ENCODE peak calls at places on chromosomes 3 and 15, in four cellular contexts. One of them, this sample, is unnamed.

GRCh38 chr3:127029521-127030327 is 46.8 kb downstream of the PLXNA1 start:
- DNase-seq in endodermal cell: no peak
- DNase-seq in neural progenitor cell: no peak
- DNase-seq in neuronal stem cell: no peak
- DNase-seq in this sample: peak; percentile 73

GRCh38 chr15:25830844-25831443 is 32.2 kb downstream of the ATP10A start:
- DNase-seq in endodermal cell: no peak
- DNase-seq in neural progenitor cell: no peak
- DNase-seq in neuronal stem cell: no peak
- DNase-seq in this sample: no peak

GRCh38 chr15:60580068-60580467 is 101.1 kb upstream of the ICE2 start:
- DNase-seq in endodermal cell: no peak
- DNase-seq in neural progenitor cell: no peak
- DNase-seq in neuronal stem cell: no peak
- DNase-seq in this sample: no peak

GRCh38 chr3:42699511-42699971 is 3.1 kb downstream of the HHATL start:
- DNase-seq in endodermal cell: no peak
- DNase-seq in neural progenitor cell: no peak
- DNase-seq in neuronal stem cell: no peak
- DNase-seq in this sample: no peak

GRCh38 chr3:111112913-111113312 is 41.3 kb downstream of the NECTIN3 start:
- DNase-seq in endodermal cell: peak; percentile 26
- DNase-seq in neural progenitor cell: peak; percentile 14
- DNase-seq in neuronal stem cell: no peak
- DNase-seq in this sample: no peak

GRCh38 chr15:71114887-71115566 is at the start of gene THSD4:
- DNase-seq in endodermal cell: peak; percentile 95
- DNase-seq in neural progenitor cell: peak; percentile 93
- DNase-seq in neuronal stem cell: peak; percentile 77
- DNase-seq in this sample: peak; percentile 92

GRCh38 chr3:119794971-119795612 is 13.2 kb downstream of the NR1I2 start:
- DNase-seq in endodermal cell: peak; percentile 89
- DNase-seq in neural progenitor cell: peak; percentile 87
- DNase-seq in neuronal stem cell: peak; percentile 64
- DNase-seq in this sample: no peak

GRCh38 chr3:69288161-69288895 is 97.6 kb downstream of the FRMD4B start:
- DNase-seq in endodermal cell: peak; percentile 89
- DNase-seq in neural progenitor cell: peak; percentile 88
- DNase-seq in neuronal stem cell: peak; percentile 78
- DNase-seq in this sample: no peak

GRCh38 chr3:22358334-22358733 is 607.3 kb upstream of the ZNF385D start:
- DNase-seq in endodermal cell: no peak
- DNase-seq in neural progenitor cell: no peak
- DNase-seq in neuronal stem cell: no peak
- DNase-seq in this sample: no peak

GRCh38 chr15:73751481-73751880 is 1.7 kb downstream of the INSYN1 start:
- DNase-seq in endodermal cell: no peak
- DNase-seq in neural progenitor cell: no peak
- DNase-seq in neuronal stem cell: no peak
- DNase-seq in this sample: no peak

GRCh38 chr15:79872358-79873017 is 24.3 kb downstream of the MTHFS start:
- DNase-seq in endodermal cell: peak; percentile 49
- DNase-seq in neural progenitor cell: no peak
- DNase-seq in neuronal stem cell: no peak
- DNase-seq in this sample: no peak

GRCh38 chr3:106349191-106349881 is 480.5 kb upstream of the CBLB start:
- DNase-seq in endodermal cell: no peak
- DNase-seq in neural progenitor cell: no peak
- DNase-seq in neuronal stem cell: no peak
- DNase-seq in this sample: no peak

GRCh38 chr3:116188231-116188785 is 257.0 kb downstream of the LSAMP start:
- DNase-seq in endodermal cell: no peak
- DNase-seq in neural progenitor cell: no peak
- DNase-seq in neuronal stem cell: no peak
- DNase-seq in this sample: no peak

GRCh38 chr15:60535743-60536142 is 56.8 kb upstream of the ICE2 start:
- DNase-seq in endodermal cell: no peak
- DNase-seq in neural progenitor cell: no peak
- DNase-seq in neuronal stem cell: no peak
- DNase-seq in this sample: no peak

GRCh38 chr3:56126632-56127031 is 341.6 kb downstream of the ERC2 start:
- DNase-seq in endodermal cell: no peak
- DNase-seq in neural progenitor cell: no peak
- DNase-seq in neuronal stem cell: no peak
- DNase-seq in this sample: no peak

GRCh38 chr3:142993958-142994442 is 7.4 kb upstream of the U2SURP start:
- DNase-seq in endodermal cell: peak; percentile 82
- DNase-seq in neural progenitor cell: peak; percentile 80
- DNase-seq in neuronal stem cell: peak; percentile 67
- DNase-seq in this sample: no peak

GRCh38 chr3:50324351-50325144 is 2.0 kb upstream of the HYAL2 start:
- DNase-seq in endodermal cell: peak; percentile 98
- DNase-seq in neural progenitor cell: peak; percentile 92
- DNase-seq in neuronal stem cell: no peak
- DNase-seq in this sample: no peak

GRCh38 chr15:59313703-59314332 is 58.9 kb downstream of the MYO1E start:
- DNase-seq in endodermal cell: peak; percentile 29
- DNase-seq in neural progenitor cell: no peak
- DNase-seq in neuronal stem cell: no peak
- DNase-seq in this sample: peak; percentile 94
- H3K9ac ChIP-seq in endodermal cell: no peak overlapping the region
- H3K9ac ChIP-seq in neural progenitor cell: no peak overlapping the region
- H3K9ac ChIP-seq in neuronal stem cell: no peak overlapping the region
- H3K9ac ChIP-seq in this sample: no peak overlapping the region

DNA sequence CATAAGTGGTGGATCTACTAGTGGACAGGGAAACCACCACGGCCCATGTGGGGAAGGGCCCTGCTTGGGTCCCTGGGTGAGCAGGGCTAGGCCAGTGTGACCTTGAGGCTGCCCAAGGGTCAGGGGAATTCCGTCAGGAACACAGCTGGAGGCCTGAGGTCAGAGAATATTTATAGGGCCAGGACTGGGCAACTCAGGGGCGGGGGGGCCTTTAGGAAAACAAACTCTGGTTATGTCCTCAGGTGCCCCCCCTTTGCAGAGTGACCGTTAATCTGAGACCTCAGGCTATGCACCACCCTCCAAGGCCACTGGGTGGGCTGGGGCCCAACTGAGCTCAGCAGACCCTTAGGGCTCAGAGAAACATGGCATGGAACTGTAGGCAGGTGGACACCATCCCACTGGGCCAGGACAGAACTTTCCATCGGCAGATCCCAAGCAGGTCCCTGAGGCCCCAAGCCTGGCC is 2.5 kb downstream of the TWF2 start:
- DNase-seq in endodermal cell: no peak
- DNase-seq in neural progenitor cell: no peak
- DNase-seq in neuronal stem cell: no peak
- DNase-seq in this sample: no peak
- H3K9ac ChIP-seq in endodermal cell: no peak overlapping the region
- H3K9ac ChIP-seq in neural progenitor cell: no peak overlapping the region
- H3K9ac ChIP-seq in neuronal stem cell: no peak overlapping the region
- H3K9ac ChIP-seq in this sample: no peak overlapping the region

GRCh38 chr3:45106874-45107273 is 39.3 kb downstream of the CDCP1 start:
- DNase-seq in endodermal cell: no peak
- DNase-seq in neural progenitor cell: no peak
- DNase-seq in neuronal stem cell: no peak
- DNase-seq in this sample: no peak
- H3K9ac ChIP-seq in endodermal cell: no peak overlapping the region
- H3K9ac ChIP-seq in neural progenitor cell: no peak overlapping the region
- H3K9ac ChIP-seq in neuronal stem cell: no peak overlapping the region
- H3K9ac ChIP-seq in this sample: no peak overlapping the region

DNA sequence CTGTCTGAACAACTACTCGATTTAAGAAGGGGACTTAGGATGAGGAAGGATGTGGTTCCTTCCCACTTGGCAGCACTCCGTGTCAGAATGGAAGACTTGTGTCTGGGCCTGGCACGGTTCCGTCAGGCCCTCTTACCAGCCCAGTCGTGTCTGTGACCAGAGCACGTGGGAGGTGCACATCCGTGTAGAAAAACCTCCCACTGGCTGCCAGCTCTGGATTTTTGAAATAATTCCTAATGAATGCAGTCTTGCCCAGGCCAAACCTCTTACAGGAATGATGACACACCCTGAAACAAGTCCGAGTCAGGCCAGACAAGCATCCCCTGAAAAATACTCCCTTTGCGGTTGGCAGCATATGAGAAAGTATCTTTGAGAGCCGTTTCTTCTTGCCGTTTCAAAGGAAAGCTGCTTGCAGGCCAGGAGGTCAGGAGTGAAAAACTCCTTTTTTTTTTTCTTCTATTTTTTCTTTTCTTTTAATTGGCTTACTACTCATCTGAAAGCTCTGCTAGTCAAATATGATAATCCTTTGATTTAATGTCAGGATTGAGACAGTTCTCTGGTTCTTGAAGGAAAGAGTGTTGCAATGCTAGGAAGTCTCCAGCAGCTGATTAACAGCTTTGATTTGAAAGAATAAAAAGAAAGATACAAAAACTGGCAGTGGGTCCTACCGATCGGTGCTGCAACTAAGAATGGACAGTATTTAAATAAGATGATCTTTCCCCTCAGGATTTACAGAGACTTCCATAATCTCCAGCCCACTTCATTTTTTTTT is 19.8 kb downstream of the IL1RAP start:
- DNase-seq in endodermal cell: no peak
- DNase-seq in neural progenitor cell: no peak
- DNase-seq in neuronal stem cell: no peak
- DNase-seq in this sample: peak; percentile 80
- H3K9ac ChIP-seq in endodermal cell: no peak overlapping the region
- H3K9ac ChIP-seq in neural progenitor cell: no peak overlapping the region
- H3K9ac ChIP-seq in neuronal stem cell: no peak overlapping the region
- H3K9ac ChIP-seq in this sample: no peak overlapping the region

GRCh38 chr15:78004222-78004727 is 73.2 kb downstream of the TBC1D2B start:
- DNase-seq in endodermal cell: no peak
- DNase-seq in neural progenitor cell: peak; percentile 23
- DNase-seq in neuronal stem cell: no peak
- DNase-seq in this sample: no peak
- H3K9ac ChIP-seq in endodermal cell: no peak overlapping the region
- H3K9ac ChIP-seq in neural progenitor cell: no peak overlapping the region
- H3K9ac ChIP-seq in neuronal stem cell: peak overlapping the region; percentile 38
- H3K9ac ChIP-seq in this sample: no peak overlapping the region

DNA sequence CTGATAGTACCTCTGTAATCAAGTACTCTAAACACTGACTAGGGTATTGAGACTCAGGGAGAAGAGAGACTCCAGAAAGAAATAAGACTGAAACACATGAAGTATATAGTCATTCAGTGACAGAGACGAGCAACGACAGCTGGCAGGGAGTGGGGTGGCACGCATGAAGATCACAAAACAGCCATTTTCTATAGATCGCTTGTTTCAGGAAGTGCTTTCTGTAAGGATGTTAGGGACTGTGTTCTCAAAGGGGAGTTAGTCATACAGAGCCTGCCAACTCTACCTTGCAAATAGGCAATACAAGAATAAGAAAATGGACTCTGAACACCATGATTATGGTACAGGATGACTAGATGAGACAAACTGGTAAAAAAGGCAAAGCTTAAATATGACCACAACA is 139.5 kb downstream of the TBL1XR1 start:
- DNase-seq in endodermal cell: no peak
- DNase-seq in neural progenitor cell: no peak
- DNase-seq in neuronal stem cell: no peak
- DNase-seq in this sample: no peak
- H3K9ac ChIP-seq in endodermal cell: no peak overlapping the region
- H3K9ac ChIP-seq in neural progenitor cell: no peak overlapping the region
- H3K9ac ChIP-seq in neuronal stem cell: no peak overlapping the region
- H3K9ac ChIP-seq in this sample: no peak overlapping the region

GRCh38 chr3:169145551-169145950 is 518.0 kb downstream of the MECOM start:
- DNase-seq in endodermal cell: no peak
- DNase-seq in neural progenitor cell: no peak
- DNase-seq in neuronal stem cell: no peak
- DNase-seq in this sample: no peak

GRCh38 chr3:169146112-169146665 is 517.3 kb downstream of the MECOM start:
- DNase-seq in endodermal cell: peak; percentile 78
- DNase-seq in neural progenitor cell: peak; percentile 81
- DNase-seq in neuronal stem cell: peak; percentile 50
- DNase-seq in this sample: peak; percentile 83

GRCh38 chr3:169148448-169149348 is 514.8 kb downstream of the MECOM start:
- DNase-seq in endodermal cell: no peak
- DNase-seq in neural progenitor cell: peak; percentile 39
- DNase-seq in neuronal stem cell: no peak
- DNase-seq in this sample: no peak

GRCh38 chr3:169147246-169148008 is 516.1 kb downstream of the MECOM start:
- DNase-seq in endodermal cell: peak; percentile 92
- DNase-seq in neural progenitor cell: peak; percentile 94
- DNase-seq in neuronal stem cell: peak; percentile 80
- DNase-seq in this sample: peak; percentile 75

DNA sequence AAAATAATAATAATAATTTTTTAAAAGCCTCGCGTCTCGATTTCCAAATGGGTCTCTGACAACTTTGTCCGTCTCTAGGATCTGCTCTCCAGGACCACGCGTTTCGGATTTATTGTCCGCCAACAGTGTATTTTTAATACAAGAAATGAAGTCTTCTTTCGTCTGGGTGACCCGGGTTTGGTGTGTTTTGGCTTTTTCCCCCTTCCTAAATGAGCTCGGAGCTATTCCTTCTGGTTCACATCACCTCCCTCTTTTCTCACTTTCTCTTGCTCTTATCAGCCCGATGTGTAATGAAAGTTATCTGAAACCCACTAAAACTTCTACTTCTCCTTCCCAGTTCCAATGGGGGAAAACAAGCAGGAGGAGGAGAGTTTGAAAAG is 516.7 kb downstream of the MECOM start:
- DNase-seq in endodermal cell: no peak
- DNase-seq in neural progenitor cell: peak; percentile 26
- DNase-seq in neuronal stem cell: no peak
- DNase-seq in this sample: no peak
- H3K9ac ChIP-seq in endodermal cell: no peak overlapping the region
- H3K9ac ChIP-seq in neural progenitor cell: no peak overlapping the region
- H3K9ac ChIP-seq in neuronal stem cell: no peak overlapping the region
- H3K9ac ChIP-seq in this sample: peak overlapping the region; percentile 68